ENCODE peak calls at places on chromosomes 12 and 14, in four cellular contexts. One of them, this sample, is unnamed.
A peak's percentile ranks its signal among the peaks of the same experiment; 100 is the strongest.

GRCh38 chr14:74836251-74836957 is 39.5 kb downstream of the PROX2 start:
- DNase-seq in MM.1S: no peak
- DNase-seq in OCI-LY7: peak; percentile 26
- DNase-seq in PC-9: no peak
- DNase-seq in this sample: no peak

GRCh38 chr14:64773046-64773445 is 68.8 kb downstream of the PLEKHG3 start:
- DNase-seq in OCI-LY7: no peak
- DNase-seq in PC-9: no peak
- DNase-seq in MM.1S: no peak
- DNase-seq in this sample: no peak

GRCh38 chr12:103652808-103653207 is 65.7 kb downstream of the STAB2 start:
- DNase-seq in OCI-LY7: no peak
- DNase-seq in MM.1S: no peak
- DNase-seq in PC-9: no peak
- DNase-seq in this sample: peak; percentile 24

GRCh38 chr12:28780096-28780495 is 369.0 kb upstream of the FAR2 start:
- DNase-seq in PC-9: no peak
- DNase-seq in OCI-LY7: no peak
- DNase-seq in MM.1S: no peak
- DNase-seq in this sample: peak; percentile 30

GRCh38 chr14:27392153-27392552 is 794.3 kb upstream of the NOVA1 start:
- DNase-seq in MM.1S: no peak
- DNase-seq in OCI-LY7: no peak
- DNase-seq in PC-9: no peak
- DNase-seq in this sample: no peak

GRCh38 chr12:34218193-34219045 is 196.1 kb downstream of the ALG10 start:
- DNase-seq in PC-9: peak; percentile 73
- DNase-seq in OCI-LY7: peak; percentile 47
- DNase-seq in MM.1S: peak; percentile 71
- DNase-seq in this sample: peak; percentile 51

GRCh38 chr12:4900327-4900726 is 9.4 kb upstream of the KCNA1 start:
- DNase-seq in PC-9: no peak
- DNase-seq in MM.1S: no peak
- DNase-seq in OCI-LY7: no peak
- DNase-seq in this sample: no peak

GRCh38 chr12:108634225-108634795 is 616 bp upstream of the SELPLG start:
- DNase-seq in PC-9: peak; percentile 65
- DNase-seq in MM.1S: peak; percentile 94
- DNase-seq in OCI-LY7: peak; percentile 66
- DNase-seq in this sample: no peak

GRCh38 chr12:121038861-121039654 is at the start of gene OASL:
- DNase-seq in PC-9: peak; percentile 49
- DNase-seq in MM.1S: peak; percentile 36
- DNase-seq in OCI-LY7: no peak
- DNase-seq in this sample: peak; percentile 2

GRCh38 chr14:86143248-86143647 is 613.3 kb downstream of the FLRT2 start:
- DNase-seq in MM.1S: no peak
- DNase-seq in OCI-LY7: no peak
- DNase-seq in PC-9: no peak
- DNase-seq in this sample: no peak

GRCh38 chr12:96224219-96224615 is 30.0 kb downstream of the ELK3 start:
- DNase-seq in MM.1S: no peak
- DNase-seq in PC-9: no peak
- DNase-seq in OCI-LY7: no peak
- DNase-seq in this sample: no peak

GRCh38 chr14:73365727-73366126 is 92.6 kb downstream of the NUMB start:
- DNase-seq in MM.1S: no peak
- DNase-seq in OCI-LY7: no peak
- DNase-seq in PC-9: no peak
- DNase-seq in this sample: no peak

GRCh38 chr12:79848321-79848720 is 86.6 kb downstream of the PPP1R12A start:
- DNase-seq in PC-9: no peak
- DNase-seq in MM.1S: no peak
- DNase-seq in OCI-LY7: no peak
- DNase-seq in this sample: peak; percentile 20

GRCh38 chr12:32290411-32290810 is 108.9 kb upstream of the FGD4 start:
- DNase-seq in MM.1S: no peak
- DNase-seq in PC-9: peak; percentile 80
- DNase-seq in OCI-LY7: no peak
- DNase-seq in this sample: no peak

GRCh38 chr14:37931998-37932397 is 275.7 kb upstream of the SSTR1 start:
- DNase-seq in OCI-LY7: no peak
- DNase-seq in MM.1S: no peak
- DNase-seq in PC-9: no peak
- DNase-seq in this sample: no peak

GRCh38 chr12:40819427-40820108 is 127.3 kb downstream of the CNTN1 start:
- DNase-seq in MM.1S: no peak
- DNase-seq in PC-9: no peak
- DNase-seq in OCI-LY7: no peak
- DNase-seq in this sample: peak; percentile 72

GRCh38 chr12:38892090-38892786 is 13.2 kb downstream of the CPNE8 start:
- DNase-seq in PC-9: no peak
- DNase-seq in OCI-LY7: no peak
- DNase-seq in MM.1S: no peak
- DNase-seq in this sample: peak; percentile 80

GRCh38 chr12:32501835-32502333 is 102.5 kb downstream of the FGD4 start:
- DNase-seq in MM.1S: peak; percentile 49
- DNase-seq in OCI-LY7: no peak
- DNase-seq in PC-9: no peak
- DNase-seq in this sample: peak; percentile 78

GRCh38 chr12:50621435-50622304 is 116.9 kb downstream of the DIP2B start:
- DNase-seq in MM.1S: no peak
- DNase-seq in OCI-LY7: no peak
- DNase-seq in PC-9: no peak
- DNase-seq in this sample: no peak

GRCh38 chr12:178715-179109 is 35.2 kb downstream of the SLC6A12 start:
- DNase-seq in PC-9: no peak
- DNase-seq in OCI-LY7: no peak
- DNase-seq in MM.1S: no peak
- DNase-seq in this sample: no peak

GRCh38 chr14:99537399-99537798 is 56.2 kb downstream of the CCNK start:
- DNase-seq in PC-9: peak; percentile 48
- DNase-seq in OCI-LY7: no peak
- DNase-seq in MM.1S: no peak
- DNase-seq in this sample: peak; percentile 89

DNA sequence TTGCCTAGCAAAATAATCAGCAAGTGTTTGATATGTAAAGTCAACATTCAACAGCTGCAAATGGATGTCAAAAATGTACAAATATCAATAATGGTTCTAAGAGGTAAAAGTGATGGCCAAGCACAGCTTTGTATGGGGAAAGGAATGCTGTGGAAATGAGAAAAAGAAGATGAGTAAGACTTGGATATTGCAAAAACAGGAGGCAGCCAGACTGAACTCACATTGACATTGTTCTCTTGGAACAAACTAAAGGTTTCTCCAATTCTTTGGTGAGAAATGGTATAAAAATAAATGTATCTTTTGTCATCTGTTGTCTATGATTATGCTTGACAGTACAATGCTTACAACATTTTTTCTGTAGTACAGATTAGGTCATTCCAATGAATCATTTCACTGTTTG is 465.8 kb downstream of the NOVA1 start:
- DNase-seq in OCI-LY7: no peak
- DNase-seq in PC-9: no peak
- DNase-seq in MM.1S: no peak
- DNase-seq in this sample: no peak
- H3K9me2 ChIP-seq in OCI-LY7: no peaks in the 10 kb centered on the region
- H3K9me2 ChIP-seq in PC-9: no peaks in the 10 kb centered on the region
- H3K9me2 ChIP-seq in MM.1S: no peaks in the 10 kb centered on the region
- H3K9me2 ChIP-seq in this sample: no peaks in the 10 kb centered on the region

DNA sequence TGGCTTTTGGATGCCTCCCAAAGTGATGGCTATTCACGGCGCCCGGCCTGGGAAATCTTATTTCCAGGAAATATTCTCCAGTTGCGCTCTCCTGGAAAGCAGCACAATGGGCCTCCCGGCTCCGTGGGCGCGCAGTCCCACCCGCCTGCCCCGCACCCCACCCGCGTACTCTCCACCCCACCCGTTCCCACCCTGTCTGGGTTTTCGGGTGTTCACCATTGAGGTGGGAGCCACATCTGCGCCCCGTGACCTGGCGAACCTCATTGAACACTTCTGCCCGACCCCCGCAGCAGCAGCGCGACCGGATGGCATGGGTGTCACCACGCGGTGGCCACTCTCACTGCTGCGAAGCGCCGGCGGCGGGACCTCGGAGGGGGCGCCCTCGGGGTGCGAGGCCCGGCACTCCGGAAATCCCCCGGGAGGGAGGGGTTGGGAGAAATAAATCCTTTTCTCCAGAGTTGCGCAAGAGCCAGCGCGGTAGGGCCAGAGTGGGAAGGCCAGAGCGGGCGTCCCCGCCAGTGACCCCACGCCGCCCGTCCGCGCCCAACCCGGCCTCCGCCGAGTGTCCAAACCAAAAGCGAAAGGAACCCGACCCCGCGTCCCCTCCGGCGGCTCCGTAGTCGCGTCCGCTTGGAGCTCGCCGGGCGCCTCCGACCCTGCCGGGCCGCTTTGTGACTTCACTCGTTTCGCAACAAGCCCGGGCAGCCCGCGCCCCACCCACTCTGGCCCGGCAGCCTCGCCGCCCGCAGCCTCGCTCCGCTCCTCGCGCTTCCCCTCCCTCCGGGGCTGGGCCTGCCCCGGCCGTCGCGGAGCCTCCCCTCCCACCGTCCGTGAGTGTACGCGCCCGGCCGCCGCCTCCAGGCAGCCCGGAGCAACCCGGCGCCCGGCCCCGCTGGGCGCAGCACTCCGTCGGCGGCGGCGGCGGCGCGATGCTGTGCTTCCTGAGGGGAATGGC is at the start of gene DRAM1:
- DNase-seq in MM.1S: peak; percentile 91
- DNase-seq in PC-9: peak; percentile 90
- DNase-seq in OCI-LY7: peak; percentile 34
- DNase-seq in this sample: peak; percentile 96
- TF ChIP-seq CTCF in MM.1S: no peak
- TF ChIP-seq CTCF in PC-9: no peak
- TF ChIP-seq CTCF in OCI-LY7: no peak
- TF ChIP-seq CTCF in this sample: peak; percentile 20

GRCh38 chr14:98462908-98463307 is 809.1 kb downstream of the BCL11B start:
- DNase-seq in OCI-LY7: no peak
- DNase-seq in PC-9: no peak
- DNase-seq in MM.1S: no peak
- DNase-seq in this sample: no peak

GRCh38 chr14:98458702-98459101 is 813.3 kb downstream of the BCL11B start:
- DNase-seq in OCI-LY7: no peak
- DNase-seq in MM.1S: no peak
- DNase-seq in PC-9: no peak
- DNase-seq in this sample: no peak
- H3K9me2 ChIP-seq in OCI-LY7: no peaks in the 10 kb centered on the region
- H3K9me2 ChIP-seq in MM.1S: no peaks in the 10 kb centered on the region
- H3K9me2 ChIP-seq in PC-9: no peaks in the 10 kb centered on the region
- H3K9me2 ChIP-seq in this sample: no peaks in the 10 kb centered on the region

GRCh38 chr14:61190341-61190740 is 90.8 kb downstream of the TMEM30B start:
- DNase-seq in MM.1S: no peak
- DNase-seq in OCI-LY7: no peak
- DNase-seq in PC-9: no peak
- DNase-seq in this sample: no peak

GRCh38 chr14:61186793-61187641 is 94.1 kb downstream of the TMEM30B start:
- DNase-seq in OCI-LY7: no peak
- DNase-seq in PC-9: no peak
- DNase-seq in MM.1S: no peak
- DNase-seq in this sample: no peak

GRCh38 chr14:61188196-61188595 is 92.9 kb downstream of the TMEM30B start:
- DNase-seq in MM.1S: no peak
- DNase-seq in PC-9: peak; percentile 67
- DNase-seq in OCI-LY7: no peak
- DNase-seq in this sample: no peak

GRCh38 chr14:61187642-61187905 is 93.6 kb downstream of the TMEM30B start:
- DNase-seq in MM.1S: no peak
- DNase-seq in PC-9: no peak
- DNase-seq in OCI-LY7: no peak
- DNase-seq in this sample: no peak

DNA sequence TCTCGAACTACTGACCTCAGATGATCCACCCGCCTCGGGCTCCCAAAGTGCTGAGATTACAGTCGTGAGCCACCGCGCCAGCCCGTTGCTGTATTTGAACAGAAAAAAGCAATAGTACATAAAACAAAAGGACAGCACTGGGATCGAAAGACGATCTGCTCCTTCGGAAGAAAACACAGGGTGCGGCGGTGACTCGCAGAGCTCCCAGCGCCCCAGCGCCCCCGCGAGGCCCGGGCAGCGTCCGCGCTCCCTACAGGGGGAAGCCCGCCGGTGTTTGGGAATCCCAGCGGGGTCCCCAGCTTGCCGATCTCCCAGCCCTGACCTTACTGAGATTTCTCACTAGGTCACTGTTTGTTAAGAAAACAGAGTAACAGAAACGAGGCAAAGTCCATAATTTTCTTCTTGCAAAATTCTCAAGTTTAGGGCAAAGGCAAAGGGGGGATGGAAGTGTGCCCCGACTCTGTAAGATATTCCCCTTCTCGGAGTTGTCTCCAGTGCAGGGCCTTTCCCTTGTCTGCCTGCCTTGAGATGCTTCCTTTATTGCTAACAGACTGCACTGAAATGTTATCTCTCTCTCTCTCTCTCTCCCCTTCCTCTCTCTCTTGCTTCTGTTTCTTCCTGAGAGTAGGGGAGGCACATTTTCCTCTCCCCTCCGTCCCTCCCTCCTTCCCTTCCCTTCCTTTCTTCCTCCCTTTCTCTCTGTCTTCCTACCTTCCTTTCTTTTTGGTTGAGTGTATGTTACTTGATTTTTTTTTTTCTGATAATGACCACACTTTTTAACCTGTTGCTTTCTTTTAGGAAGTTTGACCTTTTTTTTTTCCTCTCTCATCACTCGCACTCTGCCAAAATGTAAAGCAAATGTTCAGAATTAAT is 92.0 kb downstream of the TMEM30B start:
- DNase-seq in MM.1S: no peak
- DNase-seq in PC-9: peak; percentile 84
- DNase-seq in OCI-LY7: no peak
- DNase-seq in this sample: peak; percentile 71
- TF ChIP-seq CTCF in MM.1S: peak; percentile 22
- TF ChIP-seq CTCF in PC-9: peak; percentile 75
- TF ChIP-seq CTCF in OCI-LY7: no peak
- TF ChIP-seq CTCF in this sample: peak; percentile 59

DNA sequence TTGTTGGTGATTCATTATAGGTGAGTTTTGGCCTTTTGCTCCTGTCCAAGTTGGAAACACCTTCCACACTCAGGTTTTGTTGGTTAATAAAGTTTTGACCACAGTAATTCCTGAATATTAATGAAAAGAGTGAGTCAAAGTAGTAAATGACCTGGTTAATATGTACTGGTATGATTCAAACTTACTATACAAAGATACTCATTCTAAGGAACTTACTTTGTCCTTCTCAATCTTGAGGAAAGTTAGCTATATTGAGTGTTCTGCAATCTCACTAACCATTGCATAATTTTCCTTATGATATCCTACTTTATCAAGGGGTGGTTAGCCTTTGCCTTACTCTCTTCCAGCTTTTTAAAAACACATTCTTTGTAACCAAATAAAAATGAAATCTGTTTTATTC is 20.9 kb upstream of the HECTD1 start:
- DNase-seq in MM.1S: no peak
- DNase-seq in OCI-LY7: no peak
- DNase-seq in PC-9: no peak
- DNase-seq in this sample: no peak
- H3K9me2 ChIP-seq in MM.1S: no peaks in the 10 kb centered on the region
- H3K9me2 ChIP-seq in OCI-LY7: no peaks in the 10 kb centered on the region
- H3K9me2 ChIP-seq in PC-9: no peaks in the 10 kb centered on the region
- H3K9me2 ChIP-seq in this sample: no peaks in the 10 kb centered on the region

This sample was measured in hepatocyte.